ENCODE peak calls at places on chromosome 4, in six cellular contexts. N, D, I, X, A and U are unnamed samples.

GRCh38 chr4:45438047-45438446 is 685.8 kb downstream of the GABRG1 start:
- DNase-seq in N (no peak), D (no peak), I (no peak), X (no peak), A (no peak), U (no peak)

GRCh38 chr4:92521941-92522340 is 218.2 kb downstream of the GRID2 start:
- DNase-seq in N (no peak), D (no peak), I (no peak), X (no peak), A (no peak), U (no peak)

GRCh38 chr4:107319386-107319785 is 283.3 kb upstream of the DKK2 start:
- DNase-seq in N (no peak), D (no peak), I (no peak), X (no peak), A (no peak), U (no peak)

GRCh38 chr4:2714071-2714770 is 41.9 kb downstream of the TNIP2 start:
- DNase-seq in N (peak), D (no peak), I (no peak), X (no peak), A (peak), U (no peak)

GRCh38 chr4:1615786-1616573 is 68.1 kb downstream of the FAM53A start:
- DNase-seq in N (no peak), D (no peak), I (no peak), X (no peak), A (no peak), U (no peak)

GRCh38 chr4:2255501-2256155 is 6.3 kb downstream of the MXD4 start:
- DNase-seq in N (no peak), D (no peak), I (no peak), X (no peak), A (peak), U (no peak)

GRCh38 chr4:186651181-186651603 is 72.5 kb downstream of the FAT1 start:
- DNase-seq in N (no peak), D (no peak), I (no peak), X (no peak), A (peak), U (no peak)

GRCh38 chr4:77795339-77795738 is 23.8 kb downstream of the CNOT6L start:
- DNase-seq in N (no peak), D (no peak), I (no peak), X (no peak), A (no peak), U (no peak)

GRCh38 chr4:59247032-59247431 is 1953.1 kb upstream of the ADGRL3 start:
- DNase-seq in N (no peak), D (no peak), I (no peak), X (no peak), A (no peak), U (no peak)

GRCh38 chr4:40909363-40909876 is 159.7 kb downstream of the NSUN7 start:
- DNase-seq in N (peak), D (no peak), I (peak), X (no peak), A (no peak), U (no peak)

GRCh38 chr4:109803924-109804571 is 2.2 kb upstream of the CFI start:
- DNase-seq in N (no peak), D (no peak), I (no peak), X (no peak), A (peak), U (no peak)

GRCh38 chr4:128461300-128462103 is 173.9 kb upstream of the PGRMC2 start:
- DNase-seq in N (no peak), D (no peak), I (peak), X (peak), A (peak), U (no peak)

GRCh38 chr4:182922551-182923284 is 5.5 kb upstream of the DCTD start:
- DNase-seq in N (no peak), D (no peak), I (no peak), X (peak), A (peak), U (no peak)

GRCh38 chr4:37628977-37629609 is 57.1 kb downstream of the RELL1 start:
- DNase-seq in N (no peak), D (no peak), I (no peak), X (peak), A (peak), U (no peak)

GRCh38 chr4:153119626-153120025 is 84.6 kb upstream of the TRIM2 start:
- DNase-seq in N (no peak), D (no peak), I (no peak), X (no peak), A (no peak), U (no peak)

GRCh38 chr4:128583753-128584712 is 225.5 kb upstream of the JADE1 start:
- DNase-seq in N (no peak), D (no peak), I (no peak), X (no peak), A (peak), U (no peak)

GRCh38 chr4:16783119-16783518 is 115.3 kb downstream of the LDB2 start:
- DNase-seq in N (no peak), D (no peak), I (no peak), X (no peak), A (no peak), U (no peak)

GRCh38 chr4:57095245-57095644 is 14.9 kb downstream of the IGFBP7 start:
- DNase-seq in N (no peak), D (no peak), I (no peak), X (no peak), A (no peak), U (no peak)

GRCh38 chr4:116358633-116359222 is 726.6 kb downstream of the TRAM1L1 start:
- DNase-seq in N (no peak), D (peak), I (peak), X (peak), A (peak), U (no peak)

GRCh38 chr4:56425518-56425917 is 9.9 kb downstream of the PPAT start:
- DNase-seq in N (no peak), D (no peak), I (no peak), X (no peak), A (no peak), U (no peak)

GRCh38 chr4:14155803-14156202 is 528.3 kb upstream of the BOD1L1 start:
- DNase-seq in N (no peak), D (no peak), I (no peak), X (no peak), A (no peak), U (no peak)